ENCODE peak calls at places on chromosomes 7 and 10, in six cellular contexts. O is H1, E is IMR-90, T is H9, W is mesenchymal stem cell, N is neuronal stem cell. J is an unnamed sample.

GRCh38 chr10:86461963-86462804 is 59.4 kb downstream of the WAPL start:
- DNase-seq in O (no peak), W (no peak), T (peak; percentile 37), E (no peak), N (no peak), J (peak; percentile 5)

GRCh38 chr10:29555091-29555745 is 79.6 kb downstream of the SVIL start:
- DNase-seq in W (peak; percentile 24), O (no peak), E (peak; percentile 9), T (no peak), N (no peak), J (no peak)

GRCh38 chr7:84232653-84233052 is 38.1 kb upstream of the SEMA3A start:
- DNase-seq in E (peak; percentile 93), T (no peak), N (no peak), W (peak; percentile 83), O (no peak), J (peak; percentile 53)

GRCh38 chr7:135664046-135664589 is 1.8 kb downstream of the STMP1 start:
- DNase-seq in E (peak; percentile 72), W (peak; percentile 75), O (no peak), N (no peak), T (no peak), J (no peak)

GRCh38 chr10:3233486-3233990 is 61.0 kb upstream of the PITRM1 start:
- DNase-seq in N (no peak), E (no peak), T (no peak), W (no peak), O (no peak), J (no peak)

GRCh38 chr10:46787321-46787615 is 124.0 kb upstream of the PTPN20 start:
- DNase-seq in N (no peak), O (no peak), T (no peak), E (peak; percentile 56), W (peak; percentile 82), J (peak; percentile 5)

GRCh38 chr7:2208712-2209111 is 24.0 kb downstream of the MAD1L1 start:
- DNase-seq in E (no peak), O (no peak), W (no peak), T (no peak), N (no peak), J (no peak)

GRCh38 chr7:38953227-38953626 is 24.5 kb upstream of the POU6F2 start:
- DNase-seq in W (no peak), T (no peak), O (no peak), N (no peak), E (no peak), J (no peak)

GRCh38 chr7:107696330-107696946 is 35.8 kb downstream of the SLC26A4 start:
- DNase-seq in O (no peak), T (no peak), N (no peak), W (no peak), E (no peak), J (no peak)

DNA sequence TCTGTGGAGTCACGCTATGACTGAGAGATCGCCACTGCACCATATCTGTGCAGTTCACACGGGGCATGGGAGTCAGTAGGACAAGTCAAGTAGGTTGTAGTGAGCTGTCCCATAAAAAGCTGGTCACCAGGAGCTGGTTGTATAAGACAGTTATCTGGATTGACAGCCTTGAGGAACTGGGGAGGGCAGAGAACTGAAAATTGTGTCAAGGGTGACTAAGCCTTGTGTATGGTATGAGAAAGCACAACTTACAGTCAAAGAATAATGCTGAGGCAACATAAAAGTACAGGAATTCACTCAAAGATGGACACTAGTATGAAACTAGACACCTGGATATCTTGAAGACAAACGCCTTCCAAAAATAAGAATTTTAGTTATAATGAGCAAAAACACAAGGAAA is 564.9 kb downstream of the POM121L12 start:
- DNase-seq in T (no peak), E (no peak), O (no peak), N (no peak), W (no peak), J (no peak)
- H3K4me2 ChIP-seq in T (no peak overlapping the region), E (no peak overlapping the region), O (no peak overlapping the region), N (no peak overlapping the region), W (no peak overlapping the region), J (no peak overlapping the region)

GRCh38 chr10:102621418-102622325 is 22.6 kb upstream of the TRIM8 start:
- DNase-seq in T (no peak), O (no peak), W (no peak), E (peak; percentile 45), N (no peak), J (no peak)
- H2BK120ac ChIP-seq in T (no peak overlapping the region), O (no peak overlapping the region), W (no peak overlapping the region), E (peak overlapping the region; percentile 71), N (no peak overlapping the region), J (no peak overlapping the region)

GRCh38 chr7:127766831-127767489 is 115.0 kb downstream of the SND1 start:
- DNase-seq in N (no peak), O (no peak), W (peak; percentile 62), E (no peak), T (no peak), J (no peak)
- H3K4me2 ChIP-seq in N (no peak overlapping the region), O (no peak overlapping the region), W (no peak overlapping the region), E (no peak overlapping the region), T (no peak overlapping the region), J (no peak overlapping the region)

GRCh38 chr7:101815826-101816488 is 1.5 kb upstream of the CUX1 start:
- DNase-seq in N (peak; percentile 80), W (peak; percentile 84), E (peak; percentile 79), O (peak; percentile 33), T (peak; percentile 79), J (peak; percentile 93)
- H2BK120ac ChIP-seq in N (no peak overlapping the region), W (peak overlapping the region; percentile 100), E (peak overlapping the region; percentile 25), O (no peak overlapping the region), T (no peak overlapping the region), J (peak overlapping the region; percentile 100)

GRCh38 chr7:1175597-1175966 is 15.6 kb upstream of the ZFAND2A start:
- DNase-seq in W (no peak), N (no peak), T (no peak), E (no peak), O (no peak), J (no peak)
- H3K4me2 ChIP-seq in W (no peak overlapping the region), N (no peak overlapping the region), T (peak overlapping the region; percentile 54), E (no peak overlapping the region), O (no peak overlapping the region), J (no peak overlapping the region)

GRCh38 chr10:78302739-78302988 is 269.0 kb downstream of the RPS24 start:
- DNase-seq in E (no peak), N (no peak), T (no peak), O (no peak), W (no peak), J (no peak)
- H2BK120ac ChIP-seq in E (peak overlapping the region; percentile 86), N (peak overlapping the region; percentile 47), T (no peak overlapping the region), O (peak overlapping the region; percentile 44), W (peak overlapping the region; percentile 29), J (no peak overlapping the region)

DNA sequence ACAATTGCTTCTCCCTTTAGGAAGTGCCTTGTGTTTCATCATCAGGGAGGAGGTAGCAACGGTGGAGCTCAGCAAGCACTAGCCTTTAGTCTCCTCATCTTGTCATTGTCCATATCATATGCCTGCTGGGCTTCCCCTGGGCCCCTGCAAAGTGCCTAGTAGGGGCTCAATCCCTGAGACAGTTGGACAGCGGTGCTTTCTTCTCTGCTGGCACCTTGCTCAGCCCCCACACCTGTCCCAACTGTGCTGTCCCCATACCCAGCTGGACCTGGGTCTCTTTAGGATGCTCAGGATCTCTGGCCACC is 5.5 kb downstream of the SMARCD3 start:
- DNase-seq in O (no peak), T (no peak), W (no peak), N (no peak), E (no peak), J (no peak)
- H3K4me2 ChIP-seq in O (no peak overlapping the region), T (no peak overlapping the region), W (no peak overlapping the region), N (no peak overlapping the region), E (no peak overlapping the region), J (no peak overlapping the region)

GRCh38 chr10:95183132-95183450 is 10.9 kb upstream of the ACSM6 start:
- DNase-seq in O (no peak), T (no peak), W (no peak), N (no peak), E (peak; percentile 10), J (no peak)

GRCh38 chr10:95178797-95179196 is 15.2 kb upstream of the ACSM6 start:
- DNase-seq in N (no peak), T (no peak), O (no peak), E (no peak), W (no peak), J (no peak)

GRCh38 chr10:95187617-95188016 is 6.4 kb upstream of the ACSM6 start:
- DNase-seq in T (no peak), N (no peak), E (no peak), W (no peak), O (no peak), J (no peak)

GRCh38 chr10:95181731-95182130 is 12.3 kb upstream of the ACSM6 start:
- DNase-seq in N (no peak), W (peak; percentile 26), T (no peak), O (no peak), E (peak; percentile 61), J (no peak)

GRCh38 chr10:95183451-95184230 is 10.4 kb upstream of the ACSM6 start:
- DNase-seq in T (peak; percentile 92), E (peak; percentile 71), N (peak; percentile 85), W (peak; percentile 78), O (peak; percentile 51), J (peak; percentile 92)
- H2BK120ac ChIP-seq in T (no peak overlapping the region), E (peak overlapping the region; percentile 68), N (no peak overlapping the region), W (peak overlapping the region; percentile 73), O (no peak overlapping the region), J (no peak overlapping the region)

GRCh38 chr7:85328599-85328998 is 141.7 kb upstream of the SEMA3D start:
- DNase-seq in W (no peak), N (no peak), E (no peak), O (no peak), T (no peak), J (no peak)

GRCh38 chr7:85322252-85322651 is 135.4 kb upstream of the SEMA3D start:
- DNase-seq in W (no peak), E (no peak), T (no peak), O (no peak), N (no peak), J (peak; percentile 77)

GRCh38 chr7:85320699-85321476 is 134.0 kb upstream of the SEMA3D start:
- DNase-seq in O (no peak), E (no peak), N (no peak), W (peak; percentile 3), T (no peak), J (peak; percentile 65)

GRCh38 chr7:85324145-85324799 is 137.4 kb upstream of the SEMA3D start:
- DNase-seq in E (no peak), N (no peak), T (no peak), O (no peak), W (no peak), J (peak; percentile 25)
- H3K4me2 ChIP-seq in E (no peak overlapping the region), N (no peak overlapping the region), T (no peak overlapping the region), O (no peak overlapping the region), W (no peak overlapping the region), J (no peak overlapping the region)

DNA sequence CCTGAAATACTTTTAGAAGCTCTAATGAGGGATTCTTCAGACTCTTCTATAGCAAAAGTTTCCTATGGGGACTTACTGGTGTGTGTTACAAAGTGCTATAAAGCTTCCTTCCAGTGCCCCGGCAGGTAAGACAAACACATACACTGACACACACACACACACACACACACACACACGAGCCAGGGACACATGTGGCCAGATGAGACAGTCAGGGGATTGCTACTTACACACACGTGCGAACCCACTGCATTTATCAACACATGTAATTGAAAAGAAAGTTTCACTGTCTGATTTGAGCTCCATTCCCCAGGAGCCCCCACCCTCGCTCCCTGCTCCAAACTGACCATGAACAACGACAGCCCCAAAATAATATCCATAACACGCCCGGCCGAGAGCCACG is 119.8 kb downstream of the PRPF18 start:
- DNase-seq in T (no peak), N (no peak), E (no peak), W (peak; percentile 28), O (no peak), J (no peak)
- H2BK120ac ChIP-seq in T (no peak overlapping the region), N (no peak overlapping the region), E (peak overlapping the region; percentile 80), W (peak overlapping the region; percentile 27), O (no peak overlapping the region), J (no peak overlapping the region)